ENCODE peak calls at places on chromosomes 7 and 10, in nine cellular contexts. L is GM13977, G is fibroblast of pulmonary artery, Y is AG04449, O is fibroblast of lung, B is mesothelial cell of epicardium, H is nephron progenitor cell, A is kidney, E is cardiac muscle cell. P is an unnamed sample.

GRCh38 chr10:50851884-50852671 is 33.3 kb downstream of the A1CF start:
- DNase-seq in L (no peak), G (no peak), Y (no peak), O (no peak), B (no peak), H (no peak), A (no peak), E (no peak), P (no peak)

GRCh38 chr7:85095816-85096215 is 91.0 kb downstream of the SEMA3D start:
- DNase-seq in L (no peak), G (peak; percentile 53), Y (no peak), O (peak; percentile 24), B (no peak), H (no peak), A (no peak), E (peak; percentile 32), P (no peak)

GRCh38 chr10:124293641-124294449 is 124.9 kb downstream of the OAT start:
- DNase-seq in L (no peak), G (no peak), Y (no peak), O (no peak), B (no peak), H (no peak), A (no peak), E (no peak), P (no peak)

GRCh38 chr10:32332299-32332750 is 14.6 kb downstream of the EPC1 start:
- DNase-seq in L (peak; percentile 63), G (peak; percentile 20), Y (no peak), O (peak; percentile 44), B (no peak), H (no peak), A (no peak), E (no peak), P (no peak)

GRCh38 chr10:132889091-132889490 is 53.3 kb downstream of the CFAP46 start:
- DNase-seq in L (no peak), G (no peak), Y (no peak), O (no peak), B (peak; percentile 10), H (no peak), A (no peak), E (no peak), P (no peak)

GRCh38 chr7:152076324-152076821 is 50.9 kb downstream of the GALNT11 start:
- DNase-seq in L (no peak), G (peak; percentile 16), Y (no peak), O (no peak), B (no peak), H (peak; percentile 33), A (no peak), E (peak; percentile 20), P (peak; percentile 22)

GRCh38 chr7:22698762-22699161 is 28.2 kb upstream of the IL6 start:
- DNase-seq in L (no peak), G (no peak), Y (no peak), O (no peak), B (no peak), H (no peak), A (no peak), E (no peak), P (no peak)

GRCh38 chr7:136336932-136337331 is 359.8 kb upstream of the MTPN start:
- DNase-seq in L (no peak), G (no peak), Y (no peak), O (no peak), B (no peak), H (no peak), A (no peak), E (no peak), P (no peak)

GRCh38 chr7:99597762-99598501 is at the start of gene TMEM225B:
- DNase-seq in L (no peak), G (no peak), Y (no peak), O (no peak), B (no peak), H (no peak), A (peak; percentile 67), E (no peak), P (no peak)

GRCh38 chr10:16853201-16853600 is 36.0 kb upstream of the RSU1 start:
- DNase-seq in L (no peak), G (peak; percentile 77), Y (no peak), O (peak; percentile 50), B (no peak), H (no peak), A (no peak), E (peak; percentile 75), P (no peak)
- TF ChIP-seq CTCF in L (peak; percentile 13), G (peak; percentile 66), Y (peak; percentile 53), O (peak; percentile 52), B (no peak), H (peak; percentile 27), A (peak; percentile 24), E (peak; percentile 65), P (peak; percentile 17)

DNA sequence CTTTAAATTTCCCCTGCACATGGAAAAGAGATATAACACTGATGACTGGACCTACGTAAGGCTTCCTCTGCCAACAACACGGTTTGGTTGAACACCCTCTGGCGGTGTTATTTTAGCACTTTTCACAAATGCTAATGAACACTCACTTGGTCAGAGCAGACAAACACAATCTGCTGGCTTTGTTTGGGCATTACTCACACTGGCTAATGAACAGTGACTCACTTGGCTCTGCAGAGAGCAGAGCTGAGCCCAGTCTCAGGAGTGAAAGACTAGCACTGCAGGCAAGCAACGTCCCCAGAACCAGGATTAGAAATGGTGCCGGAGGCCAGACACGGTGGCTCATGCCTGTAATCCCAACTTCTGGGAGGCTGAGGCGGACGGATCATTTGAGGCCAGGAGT is 430.8 kb downstream of the PLXNA4 start:
- DNase-seq in L (no peak), G (peak; percentile 65), Y (peak; percentile 63), O (peak; percentile 97), B (no peak), H (no peak), A (no peak), E (peak; percentile 85), P (peak; percentile 6)
- TF ChIP-seq CTCF in L (no peak), G (no peak), Y (no peak), O (no peak), B (no peak), H (no peak), A (no peak), E (peak; percentile 25), P (no peak)

GRCh38 chr7:122803851-122804250 is 82.4 kb downstream of the CADPS2 start:
- DNase-seq in L (no peak), G (no peak), Y (no peak), O (no peak), B (no peak), H (no peak), A (no peak), E (no peak), P (no peak)

GRCh38 chr7:122802211-122802833 is 83.9 kb downstream of the CADPS2 start:
- DNase-seq in L (no peak), G (peak; percentile 49), Y (no peak), O (no peak), B (no peak), H (no peak), A (no peak), E (peak; percentile 18), P (no peak)

GRCh38 chr7:122803323-122803722 is 82.9 kb downstream of the CADPS2 start:
- DNase-seq in L (peak; percentile 10), G (peak; percentile 57), Y (no peak), O (peak; percentile 31), B (no peak), H (no peak), A (no peak), E (peak; percentile 50), P (no peak)
- TF ChIP-seq CTCF in L (peak; percentile 32), G (peak; percentile 55), Y (no peak), O (peak; percentile 33), B (no peak), H (no peak), A (peak; percentile 48), E (peak; percentile 50), P (peak; percentile 26)

GRCh38 chr10:34280599-34281374 is 534.3 kb downstream of the PARD3 start:
- DNase-seq in L (no peak), G (peak; percentile 99), Y (peak; percentile 84), O (peak; percentile 98), B (no peak), H (no peak), A (no peak), E (peak; percentile 96), P (peak; percentile 76)
- TF ChIP-seq CTCF in L (no peak), G (peak; percentile 34), Y (no peak), O (no peak), B (no peak), H (no peak), A (no peak), E (peak; percentile 41), P (no peak)

GRCh38 chr10:42753126-42753506 is 29.5 kb upstream of the BMS1 start:
- DNase-seq in L (peak; percentile 59), G (peak; percentile 78), Y (peak; percentile 4), O (peak; percentile 46), B (no peak), H (peak; percentile 87), A (peak; percentile 89), E (peak; percentile 82), P (peak; percentile 49)

GRCh38 chr10:42755591-42756093 is 27.0 kb upstream of the BMS1 start:
- DNase-seq in L (no peak), G (no peak), Y (no peak), O (no peak), B (no peak), H (no peak), A (no peak), E (no peak), P (no peak)

GRCh38 chr10:42755028-42755451 is 27.6 kb upstream of the BMS1 start:
- DNase-seq in L (no peak), G (no peak), Y (no peak), O (no peak), B (no peak), H (peak; percentile 41), A (no peak), E (no peak), P (no peak)

GRCh38 chr10:42753507-42754154 is 29.0 kb upstream of the BMS1 start:
- DNase-seq in L (no peak), G (no peak), Y (no peak), O (no peak), B (no peak), H (peak; percentile 18), A (peak; percentile 73), E (no peak), P (no peak)

DNA sequence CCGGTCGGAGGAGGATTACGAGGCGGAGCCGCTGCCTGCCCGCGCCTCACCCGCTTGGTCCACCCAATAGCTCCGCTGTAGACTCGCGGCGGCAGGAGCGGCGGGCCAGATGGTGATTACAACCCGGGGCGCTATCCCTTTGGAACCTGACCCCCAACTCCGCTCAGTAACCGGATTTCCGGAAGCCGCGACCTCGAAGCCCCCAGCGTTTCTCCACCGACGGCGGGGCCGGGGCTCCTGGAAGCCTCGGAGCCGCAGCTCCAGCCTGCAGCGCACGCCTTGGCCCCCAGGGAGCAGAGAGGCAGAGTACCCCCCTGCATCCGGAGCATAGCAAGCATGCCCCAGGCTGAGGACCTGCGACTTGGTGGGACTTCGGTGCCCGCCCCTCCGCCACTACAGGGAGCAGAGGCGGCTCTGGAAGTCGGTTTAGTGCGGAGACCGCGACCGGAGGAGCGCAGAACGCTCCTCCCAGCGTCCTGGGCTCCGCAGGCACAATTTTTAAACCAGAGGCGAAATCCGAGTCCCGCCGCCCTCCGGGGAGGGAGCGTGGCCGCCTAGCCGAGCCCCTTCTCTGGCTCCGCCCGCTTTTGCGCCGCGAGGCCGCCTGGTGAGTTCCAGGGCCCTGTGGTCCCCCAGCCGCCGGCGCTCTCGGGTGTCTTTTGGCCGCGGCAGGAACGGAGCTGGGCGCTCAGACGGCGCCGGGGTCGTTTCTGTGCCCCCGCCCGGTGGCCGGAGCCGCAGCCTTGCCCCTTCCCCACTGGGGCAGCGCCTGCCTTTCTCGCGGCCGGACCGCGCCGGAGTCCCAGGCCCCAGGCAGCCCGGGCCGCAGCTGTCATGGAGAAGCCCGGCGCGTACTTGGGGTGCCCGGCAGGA is 28.2 kb upstream of the BMS1 start:
- DNase-seq in L (peak; percentile 60), G (peak; percentile 9), Y (no peak), O (peak; percentile 10), B (no peak), H (peak; percentile 64), A (peak; percentile 84), E (peak; percentile 30), P (no peak)
- TF ChIP-seq CTCF in L (no peak), G (no peak), Y (no peak), O (no peak), B (no peak), H (no peak), A (no peak), E (no peak), P (no peak)

GRCh38 chr10:34369120-34369519 is 446.0 kb downstream of the PARD3 start:
- DNase-seq in L (no peak), G (no peak), Y (no peak), O (no peak), B (no peak), H (no peak), A (no peak), E (no peak), P (no peak)
- TF ChIP-seq CTCF in L (no peak), G (no peak), Y (no peak), O (no peak), B (no peak), H (no peak), A (no peak), E (no peak), P (no peak)